ENCODE peak calls at places on chromosome 1, in six cellular contexts. X is NCI-H526 treated with DMSO at 0.1 percent for 48 hours, L is NCI-H510A treated with DMSO at 0.1 percent for 48 hours, G is left lung, W is activated gamma-delta T cell treated with Interleukin-2 at 50 U/mL for 16 hours, A is T-helper 9 cell. B is an unnamed sample.

GRCh38 chr1:214584805-214585766 is 17.9 kb upstream of the CENPF start:
- DNase-seq in X (peak; percentile 27), L (peak; percentile 15), G (no peak), W (no peak), A (no peak), B (no peak)

GRCh38 chr1:53082826-53083225 is 20.8 kb downstream of the PODN start:
- DNase-seq in X (no peak), L (no peak), G (peak; percentile 24), W (no peak), A (no peak), B (no peak)

GRCh38 chr1:22969224-22969829 is 3.3 kb downstream of the LACTBL1 start:
- DNase-seq in X (no peak), L (peak; percentile 82), G (no peak), W (no peak), A (no peak), B (no peak)

GRCh38 chr1:245181123-245181522 is 26.3 kb downstream of the KIF26B start:
- DNase-seq in X (no peak), L (no peak), G (no peak), W (no peak), A (no peak), B (no peak)

GRCh38 chr1:8456306-8456912 is 138.5 kb downstream of the SLC45A1 start:
- DNase-seq in X (no peak), L (no peak), G (no peak), W (no peak), A (no peak), B (no peak)

GRCh38 chr1:154886281-154887036 is 16.4 kb upstream of the KCNN3 start:
- DNase-seq in X (no peak), L (no peak), G (no peak), W (no peak), A (no peak), B (no peak)

GRCh38 chr1:228171221-228171891 is 5.8 kb downstream of the IBA57 start:
- DNase-seq in X (no peak), L (no peak), G (peak; percentile 65), W (no peak), A (no peak), B (no peak)

GRCh38 chr1:231723146-231723545 is 96.6 kb downstream of the DISC1 start:
- DNase-seq in X (no peak), L (no peak), G (no peak), W (no peak), A (no peak), B (no peak)